ENCODE peak calls at places on chromosomes 3 and 15, in seven cellular contexts. Q is fibroblast of the conjunctiva, F is HCT116, E is HCEC 1CT, R is left ventricle myocardium inferior, C is NCI-H187, V is astrocyte of the spinal cord. I is an unnamed sample.

GRCh38 chr15:26083457-26084350 is 220.6 kb upstream of the ATP10A start:
- DNase-seq in R (no peak), V (no peak), C (no peak), F (no peak), Q (no peak), E (no peak), I (no peak)

GRCh38 chr3:10806001-10806400 is 10.0 kb upstream of the SLC6A11 start:
- DNase-seq in E (no peak), F (no peak), Q (no peak), C (no peak), R (no peak), V (no peak), I (no peak)

GRCh38 chr15:64092864-64093626 is 593 bp downstream of the CIAO2A start:
- DNase-seq in C (no peak), F (no peak), R (peak), Q (no peak), E (peak), V (peak), I (no peak)

GRCh38 chr3:74537164-74537563 is 77.3 kb downstream of the CNTN3 start:
- DNase-seq in F (no peak), E (no peak), V (peak), R (no peak), C (no peak), Q (peak), I (no peak)

GRCh38 chr3:53941174-53941573 is 49.5 kb upstream of the SELENOK start:
- DNase-seq in F (no peak), C (no peak), E (peak), R (no peak), Q (peak), V (peak), I (no peak)

GRCh38 chr3:185065059-185065458 is 87.8 kb downstream of the C3orf70 start:
- DNase-seq in R (no peak), E (no peak), V (no peak), Q (no peak), F (no peak), C (no peak), I (no peak)

GRCh38 chr3:66354561-66354960 is 133.8 kb downstream of the SLC25A26 start:
- DNase-seq in V (no peak), F (no peak), C (no peak), E (no peak), Q (no peak), R (no peak), I (no peak)

GRCh38 chr15:21261396-21261964 is 178.8 kb downstream of the POTEB3 start:
- DNase-seq in E (peak), Q (no peak), V (peak), C (no peak), F (no peak), R (peak), I (no peak)

GRCh38 chr15:77024273-77025065 is 29.5 kb downstream of the PSTPIP1 start:
- DNase-seq in E (peak), R (peak), C (no peak), Q (peak), V (peak), F (no peak), I (peak)

GRCh38 chr3:182487048-182487447 is 306.3 kb upstream of the ATP11B start:
- DNase-seq in C (peak), F (no peak), R (no peak), E (no peak), Q (no peak), V (no peak), I (no peak)

GRCh38 chr15:98039596-98039995 is 79.1 kb downstream of the ARRDC4 start:
- DNase-seq in F (no peak), E (no peak), Q (no peak), R (no peak), V (no peak), C (no peak), I (no peak)

GRCh38 chr3:146223401-146224373 is 27.2 kb downstream of the PLSCR4 start:
- DNase-seq in E (no peak), Q (peak), F (no peak), V (peak), C (no peak), R (no peak), I (no peak)

GRCh38 chr3:80035021-80035420 is 267.2 kb upstream of the ROBO1 start:
- DNase-seq in R (no peak), V (no peak), E (no peak), F (no peak), Q (no peak), C (no peak), I (no peak)

GRCh38 chr3:161014997-161015749 is 90.0 kb downstream of the B3GALNT1 start:
- DNase-seq in C (no peak), Q (no peak), E (no peak), V (no peak), F (no peak), R (no peak), I (no peak)

GRCh38 chr3:194379651-194380050 is 10.1 kb upstream of the LRRC15 start:
- DNase-seq in C (no peak), Q (no peak), R (no peak), V (no peak), E (no peak), F (no peak), I (no peak)

GRCh38 chr15:62824111-62824737 is 218.3 kb upstream of the TPM1 start:
- DNase-seq in Q (peak), V (peak), R (no peak), C (no peak), E (peak), F (no peak), I (no peak)

GRCh38 chr3:1190576-1190975 is 97.8 kb downstream of the CNTN6 start:
- DNase-seq in V (peak), Q (no peak), R (no peak), C (no peak), F (no peak), E (no peak), I (no peak)

GRCh38 chr3:15271785-15272381 is 60.5 kb downstream of the SH3BP5 start:
- DNase-seq in V (no peak), Q (no peak), F (no peak), E (no peak), R (peak), C (no peak), I (no peak)

GRCh38 chr3:23864954-23865353 is 51.8 kb downstream of the NKIRAS1 start:
- DNase-seq in Q (no peak), V (no peak), E (no peak), R (no peak), F (no peak), C (no peak), I (no peak)

GRCh38 chr3:120506828-120507774 is 56.3 kb upstream of the FSTL1 start:
- DNase-seq in V (peak), E (peak), F (peak), C (no peak), Q (peak), R (no peak), I (no peak)

GRCh38 chr15:81052046-81052445 is 51.3 kb downstream of the TLNRD1 start:
- DNase-seq in V (no peak), F (no peak), Q (no peak), C (no peak), E (no peak), R (no peak), I (no peak)

GRCh38 chr3:14398801-14399114 is 3.6 kb upstream of the SLC6A6 start:
- DNase-seq in F (no peak), V (no peak), Q (no peak), R (no peak), C (no peak), E (no peak), I (no peak)

GRCh38 chr3:13479332-13479581 is 849 bp upstream of the HDAC11 start:
- DNase-seq in C (no peak), R (peak), V (peak), Q (no peak), E (no peak), F (no peak), I (peak)

GRCh38 chr3:160921020-160921635 is 165.1 kb downstream of the PPM1L start:
- DNase-seq in F (peak), R (no peak), C (no peak), V (peak), E (peak), Q (peak), I (no peak)

I was measured in amygdala.